ENCODE peak calls at places on chromosomes 6 and 20, in nine cellular contexts. One of them, this sample, is unnamed.

GRCh38 chr6:80186082-80186481 is 79.6 kb downstream of the BCKDHB start:
- DNase-seq in NCI-H2081: no peak
- DNase-seq in cardiac fibroblast: no peak
- DNase-seq in NCI-H1092: no peak
- DNase-seq in GF-D8: no peak
- DNase-seq in naive thymus-derived CD8-positive, alpha-beta T cell: no peak
- DNase-seq in NCI-H146: no peak
- DNase-seq in dermis microvascular lymphatic vessel endothelial cell: no peak
- DNase-seq in activated gamma-delta T cell treated with Interleukin-2 at 50 U/mL for 16 hours: no peak
- DNase-seq in this sample: no peak

GRCh38 chr6:31086788-31087440 is 25.5 kb downstream of the C6orf15 start:
- DNase-seq in NCI-H2081: no peak
- DNase-seq in cardiac fibroblast: peak; percentile 30
- DNase-seq in NCI-H1092: no peak
- DNase-seq in GF-D8: no peak
- DNase-seq in naive thymus-derived CD8-positive, alpha-beta T cell: no peak
- DNase-seq in NCI-H146: no peak
- DNase-seq in dermis microvascular lymphatic vessel endothelial cell: peak; percentile 70
- DNase-seq in activated gamma-delta T cell treated with Interleukin-2 at 50 U/mL for 16 hours: no peak
- DNase-seq in this sample: no peak

GRCh38 chr6:106569444-106569843 is 59.9 kb downstream of the RTN4IP1 start:
- DNase-seq in NCI-H2081: no peak
- DNase-seq in cardiac fibroblast: no peak
- DNase-seq in NCI-H1092: no peak
- DNase-seq in GF-D8: no peak
- DNase-seq in naive thymus-derived CD8-positive, alpha-beta T cell: no peak
- DNase-seq in NCI-H146: no peak
- DNase-seq in dermis microvascular lymphatic vessel endothelial cell: no peak
- DNase-seq in activated gamma-delta T cell treated with Interleukin-2 at 50 U/mL for 16 hours: no peak
- DNase-seq in this sample: no peak

GRCh38 chr20:61254881-61255589 is 3.0 kb downstream of the CDH4 start:
- DNase-seq in NCI-H2081: no peak
- DNase-seq in cardiac fibroblast: no peak
- DNase-seq in NCI-H1092: no peak
- DNase-seq in GF-D8: no peak
- DNase-seq in naive thymus-derived CD8-positive, alpha-beta T cell: no peak
- DNase-seq in NCI-H146: no peak
- DNase-seq in dermis microvascular lymphatic vessel endothelial cell: no peak
- DNase-seq in activated gamma-delta T cell treated with Interleukin-2 at 50 U/mL for 16 hours: no peak
- DNase-seq in this sample: no peak

GRCh38 chr20:63685269-63686026 is 11.0 kb upstream of the TNFRSF6B start:
- DNase-seq in NCI-H2081: no peak
- DNase-seq in cardiac fibroblast: no peak
- DNase-seq in NCI-H1092: no peak
- DNase-seq in GF-D8: no peak
- DNase-seq in naive thymus-derived CD8-positive, alpha-beta T cell: no peak
- DNase-seq in NCI-H146: no peak
- DNase-seq in dermis microvascular lymphatic vessel endothelial cell: no peak
- DNase-seq in activated gamma-delta T cell treated with Interleukin-2 at 50 U/mL for 16 hours: no peak
- DNase-seq in this sample: no peak

GRCh38 chr20:17633850-17634500 is 48.1 kb downstream of the RRBP1 start:
- DNase-seq in NCI-H2081: no peak
- DNase-seq in cardiac fibroblast: no peak
- DNase-seq in NCI-H1092: no peak
- DNase-seq in GF-D8: no peak
- DNase-seq in naive thymus-derived CD8-positive, alpha-beta T cell: no peak
- DNase-seq in NCI-H146: no peak
- DNase-seq in dermis microvascular lymphatic vessel endothelial cell: no peak
- DNase-seq in activated gamma-delta T cell treated with Interleukin-2 at 50 U/mL for 16 hours: no peak
- DNase-seq in this sample: no peak

GRCh38 chr20:728022-728944 is 40.0 kb downstream of the SLC52A3 start:
- DNase-seq in NCI-H2081: peak; percentile 67
- DNase-seq in cardiac fibroblast: peak; percentile 38
- DNase-seq in NCI-H1092: peak; percentile 40
- DNase-seq in GF-D8: no peak
- DNase-seq in naive thymus-derived CD8-positive, alpha-beta T cell: peak; percentile 59
- DNase-seq in NCI-H146: peak; percentile 70
- DNase-seq in dermis microvascular lymphatic vessel endothelial cell: peak; percentile 57
- DNase-seq in activated gamma-delta T cell treated with Interleukin-2 at 50 U/mL for 16 hours: peak; percentile 15
- DNase-seq in this sample: no peak

GRCh38 chr6:43070028-43070632 is 6.0 kb upstream of the PTK7 start:
- DNase-seq in NCI-H2081: peak; percentile 53
- DNase-seq in cardiac fibroblast: peak; percentile 88
- DNase-seq in NCI-H1092: peak; percentile 23
- DNase-seq in GF-D8: peak; percentile 25
- DNase-seq in naive thymus-derived CD8-positive, alpha-beta T cell: peak; percentile 55
- DNase-seq in NCI-H146: peak; percentile 71
- DNase-seq in dermis microvascular lymphatic vessel endothelial cell: peak; percentile 60
- DNase-seq in activated gamma-delta T cell treated with Interleukin-2 at 50 U/mL for 16 hours: no peak
- DNase-seq in this sample: no peak

GRCh38 chr20:16590234-16590633 is 17.0 kb upstream of the KIF16B start:
- DNase-seq in NCI-H2081: no peak
- DNase-seq in cardiac fibroblast: no peak
- DNase-seq in NCI-H1092: no peak
- DNase-seq in GF-D8: no peak
- DNase-seq in naive thymus-derived CD8-positive, alpha-beta T cell: no peak
- DNase-seq in NCI-H146: no peak
- DNase-seq in dermis microvascular lymphatic vessel endothelial cell: no peak
- DNase-seq in activated gamma-delta T cell treated with Interleukin-2 at 50 U/mL for 16 hours: no peak
- DNase-seq in this sample: no peak

GRCh38 chr6:11722805-11723631 is 55.6 kb downstream of the ADTRP start:
- DNase-seq in NCI-H2081: no peak
- DNase-seq in cardiac fibroblast: no peak
- DNase-seq in NCI-H1092: no peak
- DNase-seq in GF-D8: no peak
- DNase-seq in naive thymus-derived CD8-positive, alpha-beta T cell: no peak
- DNase-seq in NCI-H146: no peak
- DNase-seq in dermis microvascular lymphatic vessel endothelial cell: no peak
- DNase-seq in activated gamma-delta T cell treated with Interleukin-2 at 50 U/mL for 16 hours: no peak
- DNase-seq in this sample: no peak

GRCh38 chr20:25187638-25188037 is 7.9 kb upstream of the ENTPD6 start:
- DNase-seq in NCI-H2081: no peak
- DNase-seq in cardiac fibroblast: no peak
- DNase-seq in NCI-H1092: no peak
- DNase-seq in GF-D8: no peak
- DNase-seq in naive thymus-derived CD8-positive, alpha-beta T cell: no peak
- DNase-seq in NCI-H146: no peak
- DNase-seq in dermis microvascular lymphatic vessel endothelial cell: no peak
- DNase-seq in activated gamma-delta T cell treated with Interleukin-2 at 50 U/mL for 16 hours: no peak
- DNase-seq in this sample: no peak

GRCh38 chr6:36221674-36222073 is 25.1 kb downstream of the BRPF3 start:
- DNase-seq in NCI-H2081: no peak
- DNase-seq in cardiac fibroblast: no peak
- DNase-seq in NCI-H1092: no peak
- DNase-seq in GF-D8: no peak
- DNase-seq in naive thymus-derived CD8-positive, alpha-beta T cell: no peak
- DNase-seq in NCI-H146: no peak
- DNase-seq in dermis microvascular lymphatic vessel endothelial cell: no peak
- DNase-seq in activated gamma-delta T cell treated with Interleukin-2 at 50 U/mL for 16 hours: no peak
- DNase-seq in this sample: no peak

GRCh38 chr6:31727717-31728671 is 1.1 kb downstream of the DDAH2 start:
- DNase-seq in NCI-H2081: no peak
- DNase-seq in cardiac fibroblast: no peak
- DNase-seq in NCI-H1092: no peak
- DNase-seq in GF-D8: peak; percentile 87
- DNase-seq in naive thymus-derived CD8-positive, alpha-beta T cell: no peak
- DNase-seq in NCI-H146: no peak
- DNase-seq in dermis microvascular lymphatic vessel endothelial cell: no peak
- DNase-seq in activated gamma-delta T cell treated with Interleukin-2 at 50 U/mL for 16 hours: no peak
- DNase-seq in this sample: no peak

GRCh38 chr6:215335-216034 is 76.8 kb upstream of the DUSP22 start:
- DNase-seq in NCI-H2081: no peak
- DNase-seq in cardiac fibroblast: no peak
- DNase-seq in NCI-H1092: no peak
- DNase-seq in GF-D8: no peak
- DNase-seq in naive thymus-derived CD8-positive, alpha-beta T cell: no peak
- DNase-seq in NCI-H146: no peak
- DNase-seq in dermis microvascular lymphatic vessel endothelial cell: peak; percentile 21
- DNase-seq in activated gamma-delta T cell treated with Interleukin-2 at 50 U/mL for 16 hours: peak; percentile 65
- DNase-seq in this sample: no peak

GRCh38 chr6:131979515-131980337 is 28.6 kb upstream of the CCN2 start:
- DNase-seq in NCI-H2081: no peak
- DNase-seq in cardiac fibroblast: peak; percentile 89
- DNase-seq in NCI-H1092: no peak
- DNase-seq in GF-D8: no peak
- DNase-seq in naive thymus-derived CD8-positive, alpha-beta T cell: no peak
- DNase-seq in NCI-H146: no peak
- DNase-seq in dermis microvascular lymphatic vessel endothelial cell: peak; percentile 91
- DNase-seq in activated gamma-delta T cell treated with Interleukin-2 at 50 U/mL for 16 hours: no peak
- DNase-seq in this sample: no peak

GRCh38 chr6:117389227-117390057 is 36.3 kb downstream of the ROS1 start:
- DNase-seq in NCI-H2081: no peak
- DNase-seq in cardiac fibroblast: no peak
- DNase-seq in NCI-H1092: no peak
- DNase-seq in GF-D8: no peak
- DNase-seq in naive thymus-derived CD8-positive, alpha-beta T cell: no peak
- DNase-seq in NCI-H146: no peak
- DNase-seq in dermis microvascular lymphatic vessel endothelial cell: no peak
- DNase-seq in activated gamma-delta T cell treated with Interleukin-2 at 50 U/mL for 16 hours: no peak
- DNase-seq in this sample: no peak

GRCh38 chr6:122797537-122797936 is 8.5 kb downstream of the SMPDL3A start:
- DNase-seq in NCI-H2081: no peak
- DNase-seq in cardiac fibroblast: no peak
- DNase-seq in NCI-H1092: no peak
- DNase-seq in GF-D8: no peak
- DNase-seq in naive thymus-derived CD8-positive, alpha-beta T cell: no peak
- DNase-seq in NCI-H146: no peak
- DNase-seq in dermis microvascular lymphatic vessel endothelial cell: no peak
- DNase-seq in activated gamma-delta T cell treated with Interleukin-2 at 50 U/mL for 16 hours: no peak
- DNase-seq in this sample: no peak

GRCh38 chr20:57713505-57713903 is 3.7 kb upstream of the PMEPA1 start:
- DNase-seq in NCI-H2081: no peak
- DNase-seq in cardiac fibroblast: no peak
- DNase-seq in NCI-H1092: no peak
- DNase-seq in GF-D8: peak; percentile 1
- DNase-seq in naive thymus-derived CD8-positive, alpha-beta T cell: no peak
- DNase-seq in NCI-H146: no peak
- DNase-seq in dermis microvascular lymphatic vessel endothelial cell: peak; percentile 23
- DNase-seq in activated gamma-delta T cell treated with Interleukin-2 at 50 U/mL for 16 hours: no peak
- DNase-seq in this sample: no peak

GRCh38 chr20:57256205-57256604 is 10.2 kb downstream of the BMP7 start:
- DNase-seq in NCI-H2081: no peak
- DNase-seq in cardiac fibroblast: no peak
- DNase-seq in NCI-H1092: no peak
- DNase-seq in GF-D8: no peak
- DNase-seq in naive thymus-derived CD8-positive, alpha-beta T cell: no peak
- DNase-seq in NCI-H146: no peak
- DNase-seq in dermis microvascular lymphatic vessel endothelial cell: no peak
- DNase-seq in activated gamma-delta T cell treated with Interleukin-2 at 50 U/mL for 16 hours: no peak
- DNase-seq in this sample: no peak

GRCh38 chr6:51265426-51265825 is 446.8 kb downstream of the TFAP2B start:
- DNase-seq in NCI-H2081: no peak
- DNase-seq in cardiac fibroblast: no peak
- DNase-seq in NCI-H1092: no peak
- DNase-seq in GF-D8: no peak
- DNase-seq in naive thymus-derived CD8-positive, alpha-beta T cell: no peak
- DNase-seq in NCI-H146: no peak
- DNase-seq in dermis microvascular lymphatic vessel endothelial cell: no peak
- DNase-seq in activated gamma-delta T cell treated with Interleukin-2 at 50 U/mL for 16 hours: no peak
- DNase-seq in this sample: no peak

GRCh38 chr20:42754713-42755112 is 435.0 kb downstream of the PTPRT start:
- DNase-seq in NCI-H2081: no peak
- DNase-seq in cardiac fibroblast: no peak
- DNase-seq in NCI-H1092: no peak
- DNase-seq in GF-D8: no peak
- DNase-seq in naive thymus-derived CD8-positive, alpha-beta T cell: no peak
- DNase-seq in NCI-H146: no peak
- DNase-seq in dermis microvascular lymphatic vessel endothelial cell: no peak
- DNase-seq in activated gamma-delta T cell treated with Interleukin-2 at 50 U/mL for 16 hours: no peak
- DNase-seq in this sample: no peak

GRCh38 chr6:137349856-137350830 is 131.0 kb upstream of the IFNGR1 start:
- DNase-seq in NCI-H2081: no peak
- DNase-seq in cardiac fibroblast: no peak
- DNase-seq in NCI-H1092: no peak
- DNase-seq in GF-D8: no peak
- DNase-seq in naive thymus-derived CD8-positive, alpha-beta T cell: no peak
- DNase-seq in NCI-H146: no peak
- DNase-seq in dermis microvascular lymphatic vessel endothelial cell: no peak
- DNase-seq in activated gamma-delta T cell treated with Interleukin-2 at 50 U/mL for 16 hours: no peak
- DNase-seq in this sample: no peak

GRCh38 chr20:58719258-58719657 is 26.7 kb downstream of the NPEPL1 start:
- DNase-seq in NCI-H2081: no peak
- DNase-seq in cardiac fibroblast: no peak
- DNase-seq in NCI-H1092: no peak
- DNase-seq in GF-D8: no peak
- DNase-seq in naive thymus-derived CD8-positive, alpha-beta T cell: no peak
- DNase-seq in NCI-H146: no peak
- DNase-seq in dermis microvascular lymphatic vessel endothelial cell: no peak
- DNase-seq in activated gamma-delta T cell treated with Interleukin-2 at 50 U/mL for 16 hours: no peak
- DNase-seq in this sample: no peak

GRCh38 chr6:82283771-82284420 is 36.4 kb upstream of the IBTK start:
- DNase-seq in NCI-H2081: no peak
- DNase-seq in cardiac fibroblast: peak; percentile 6
- DNase-seq in NCI-H1092: no peak
- DNase-seq in GF-D8: no peak
- DNase-seq in naive thymus-derived CD8-positive, alpha-beta T cell: no peak
- DNase-seq in NCI-H146: no peak
- DNase-seq in dermis microvascular lymphatic vessel endothelial cell: no peak
- DNase-seq in activated gamma-delta T cell treated with Interleukin-2 at 50 U/mL for 16 hours: no peak
- DNase-seq in this sample: no peak

GRCh38 chr6:113203135-113203534 is 654.0 kb upstream of the MARCKS start:
- DNase-seq in NCI-H2081: no peak
- DNase-seq in cardiac fibroblast: no peak
- DNase-seq in NCI-H1092: no peak
- DNase-seq in GF-D8: no peak
- DNase-seq in naive thymus-derived CD8-positive, alpha-beta T cell: no peak
- DNase-seq in NCI-H146: no peak
- DNase-seq in dermis microvascular lymphatic vessel endothelial cell: no peak
- DNase-seq in activated gamma-delta T cell treated with Interleukin-2 at 50 U/mL for 16 hours: no peak
- DNase-seq in this sample: no peak

GRCh38 chr20:35226126-35226774 is at the start of gene MMP24:
- DNase-seq in NCI-H2081: no peak
- DNase-seq in cardiac fibroblast: no peak
- DNase-seq in NCI-H1092: no peak
- DNase-seq in GF-D8: no peak
- DNase-seq in naive thymus-derived CD8-positive, alpha-beta T cell: no peak
- DNase-seq in NCI-H146: peak; percentile 45
- DNase-seq in dermis microvascular lymphatic vessel endothelial cell: no peak
- DNase-seq in activated gamma-delta T cell treated with Interleukin-2 at 50 U/mL for 16 hours: no peak
- DNase-seq in this sample: no peak

GRCh38 chr6:44499609-44500008 is 112.1 kb downstream of the CDC5L start:
- DNase-seq in NCI-H2081: no peak
- DNase-seq in cardiac fibroblast: no peak
- DNase-seq in NCI-H1092: no peak
- DNase-seq in GF-D8: no peak
- DNase-seq in naive thymus-derived CD8-positive, alpha-beta T cell: no peak
- DNase-seq in NCI-H146: no peak
- DNase-seq in dermis microvascular lymphatic vessel endothelial cell: no peak
- DNase-seq in activated gamma-delta T cell treated with Interleukin-2 at 50 U/mL for 16 hours: no peak
- DNase-seq in this sample: no peak

GRCh38 chr6:140731741-140732140 is 1357.3 kb upstream of the CITED2 start:
- DNase-seq in NCI-H2081: no peak
- DNase-seq in cardiac fibroblast: peak; percentile 12
- DNase-seq in NCI-H1092: no peak
- DNase-seq in GF-D8: no peak
- DNase-seq in naive thymus-derived CD8-positive, alpha-beta T cell: no peak
- DNase-seq in NCI-H146: no peak
- DNase-seq in dermis microvascular lymphatic vessel endothelial cell: no peak
- DNase-seq in activated gamma-delta T cell treated with Interleukin-2 at 50 U/mL for 16 hours: no peak
- DNase-seq in this sample: no peak

GRCh38 chr20:57167971-57168693 is 98.3 kb downstream of the BMP7 start:
- DNase-seq in NCI-H2081: no peak
- DNase-seq in cardiac fibroblast: no peak
- DNase-seq in NCI-H1092: no peak
- DNase-seq in GF-D8: no peak
- DNase-seq in naive thymus-derived CD8-positive, alpha-beta T cell: no peak
- DNase-seq in NCI-H146: no peak
- DNase-seq in dermis microvascular lymphatic vessel endothelial cell: no peak
- DNase-seq in activated gamma-delta T cell treated with Interleukin-2 at 50 U/mL for 16 hours: no peak
- DNase-seq in this sample: no peak

GRCh38 chr20:25864986-25865714 is 168.5 kb upstream of the ZNF337 start:
- DNase-seq in NCI-H2081: no peak
- DNase-seq in cardiac fibroblast: no peak
- DNase-seq in NCI-H1092: no peak
- DNase-seq in GF-D8: no peak
- DNase-seq in naive thymus-derived CD8-positive, alpha-beta T cell: no peak
- DNase-seq in NCI-H146: no peak
- DNase-seq in dermis microvascular lymphatic vessel endothelial cell: no peak
- DNase-seq in activated gamma-delta T cell treated with Interleukin-2 at 50 U/mL for 16 hours: no peak
- DNase-seq in this sample: no peak

GRCh38 chr6:148769304-148769968 is 22.6 kb downstream of the UST start:
- DNase-seq in NCI-H2081: no peak
- DNase-seq in cardiac fibroblast: no peak
- DNase-seq in NCI-H1092: no peak
- DNase-seq in GF-D8: no peak
- DNase-seq in naive thymus-derived CD8-positive, alpha-beta T cell: no peak
- DNase-seq in NCI-H146: no peak
- DNase-seq in dermis microvascular lymphatic vessel endothelial cell: no peak
- DNase-seq in activated gamma-delta T cell treated with Interleukin-2 at 50 U/mL for 16 hours: no peak
- DNase-seq in this sample: no peak

This sample was measured in NCI-H1417 treated with DMSO at 0.1 percent for 48 hours.